ENCODE peak calls at places on chromosome 12, in six cellular contexts. One of them, this sample, is unnamed.

GRCh38 chr12:109519787-109520186 is 42.4 kb downstream of the UBE3B start:
- DNase-seq in A673: no peak
- DNase-seq in transverse colon: no peak
- DNase-seq in SW480: no peak
- DNase-seq in activated CD4-positive, alpha-beta T cell treated with anti-CD3 and anti-CD28 coated beads, Interleukin-2, amount 10 ng/mL, durations not matched to agents 7 days and 5 days: no peak
- DNase-seq in heart right ventricle: no peak
- DNase-seq in this sample: no peak

GRCh38 chr12:96219700-96220206 is 25.6 kb downstream of the ELK3 start:
- DNase-seq in heart right ventricle: no peak
- DNase-seq in SW480: peak
- DNase-seq in A673: no peak
- DNase-seq in activated CD4-positive, alpha-beta T cell treated with anti-CD3 and anti-CD28 coated beads, Interleukin-2, amount 10 ng/mL, durations not matched to agents 7 days and 5 days: no peak
- DNase-seq in transverse colon: no peak
- DNase-seq in this sample: peak

GRCh38 chr12:645563-646071 is 17.6 kb downstream of the NINJ2 start:
- DNase-seq in activated CD4-positive, alpha-beta T cell treated with anti-CD3 and anti-CD28 coated beads, Interleukin-2, amount 10 ng/mL, durations not matched to agents 7 days and 5 days: no peak
- DNase-seq in SW480: peak
- DNase-seq in transverse colon: no peak
- DNase-seq in A673: no peak
- DNase-seq in heart right ventricle: no peak
- DNase-seq in this sample: no peak

GRCh38 chr12:2372735-2373134 is 319.9 kb downstream of the CACNA1C start:
- DNase-seq in SW480: no peak
- DNase-seq in activated CD4-positive, alpha-beta T cell treated with anti-CD3 and anti-CD28 coated beads, Interleukin-2, amount 10 ng/mL, durations not matched to agents 7 days and 5 days: no peak
- DNase-seq in heart right ventricle: peak
- DNase-seq in transverse colon: no peak
- DNase-seq in A673: no peak
- DNase-seq in this sample: no peak

GRCh38 chr12:16568873-16569272 is 37.1 kb downstream of the LMO3 start:
- DNase-seq in activated CD4-positive, alpha-beta T cell treated with anti-CD3 and anti-CD28 coated beads, Interleukin-2, amount 10 ng/mL, durations not matched to agents 7 days and 5 days: no peak
- DNase-seq in transverse colon: no peak
- DNase-seq in A673: peak
- DNase-seq in SW480: no peak
- DNase-seq in heart right ventricle: no peak
- DNase-seq in this sample: no peak

GRCh38 chr12:6635375-6635855 is 344 bp downstream of the LPAR5 start:
- DNase-seq in A673: no peak
- DNase-seq in transverse colon: no peak
- DNase-seq in heart right ventricle: no peak
- DNase-seq in SW480: peak
- DNase-seq in activated CD4-positive, alpha-beta T cell treated with anti-CD3 and anti-CD28 coated beads, Interleukin-2, amount 10 ng/mL, durations not matched to agents 7 days and 5 days: peak
- DNase-seq in this sample: no peak

GRCh38 chr12:53005986-53006809 is at the start of gene EIF4B:
- DNase-seq in A673: peak
- DNase-seq in SW480: peak
- DNase-seq in activated CD4-positive, alpha-beta T cell treated with anti-CD3 and anti-CD28 coated beads, Interleukin-2, amount 10 ng/mL, durations not matched to agents 7 days and 5 days: peak
- DNase-seq in transverse colon: peak
- DNase-seq in heart right ventricle: peak
- DNase-seq in this sample: peak

GRCh38 chr12:85424581-85425348 is 144.7 kb downstream of the ALX1 start:
- DNase-seq in heart right ventricle: no peak
- DNase-seq in activated CD4-positive, alpha-beta T cell treated with anti-CD3 and anti-CD28 coated beads, Interleukin-2, amount 10 ng/mL, durations not matched to agents 7 days and 5 days: peak
- DNase-seq in A673: peak
- DNase-seq in transverse colon: peak
- DNase-seq in SW480: no peak
- DNase-seq in this sample: peak

GRCh38 chr12:26629864-26630263 is 203.1 kb downstream of the ITPR2 start:
- DNase-seq in heart right ventricle: no peak
- DNase-seq in A673: peak
- DNase-seq in transverse colon: no peak
- DNase-seq in SW480: no peak
- DNase-seq in activated CD4-positive, alpha-beta T cell treated with anti-CD3 and anti-CD28 coated beads, Interleukin-2, amount 10 ng/mL, durations not matched to agents 7 days and 5 days: no peak
- DNase-seq in this sample: peak

GRCh38 chr12:118290130-118290529 is 82.6 kb downstream of the TAOK3 start:
- DNase-seq in heart right ventricle: no peak
- DNase-seq in transverse colon: no peak
- DNase-seq in activated CD4-positive, alpha-beta T cell treated with anti-CD3 and anti-CD28 coated beads, Interleukin-2, amount 10 ng/mL, durations not matched to agents 7 days and 5 days: no peak
- DNase-seq in A673: no peak
- DNase-seq in SW480: no peak
- DNase-seq in this sample: no peak